ENCODE peak calls at places on chromosomes 16 and 17, in four cellular contexts. A, Y, F and V are unnamed samples.

GRCh38 chr16:19113577-19114358 is at the start of gene ITPRIPL2:
- DNase-seq in A (peak), F (peak), Y (peak), V (peak)

GRCh38 chr17:79078476-79079190 is 4.0 kb downstream of the ENGASE start:
- DNase-seq in Y (no peak), A (no peak), F (no peak), V (no peak)

GRCh38 chr16:23857256-23857891 is 21.6 kb downstream of the PRKCB start:
- DNase-seq in A (no peak), F (no peak), Y (no peak), V (no peak)

GRCh38 chr16:1296688-1297412 is 12.6 kb upstream of the UBE2I start:
- DNase-seq in A (peak), F (peak), Y (no peak), V (peak)

GRCh38 chr17:45299311-45299710 is 17.5 kb downstream of the MAP3K14 start:
- DNase-seq in F (no peak), Y (no peak), A (no peak), V (no peak)

GRCh38 chr17:74297941-74298340 is 23.9 kb downstream of the DNAI2 start:
- DNase-seq in A (no peak), F (no peak), Y (no peak), V (no peak)

GRCh38 chr17:44887971-44888955 is 11.0 kb downstream of the EFTUD2 start:
- DNase-seq in Y (no peak), A (no peak), F (no peak), V (no peak)

GRCh38 chr17:18225562-18226283 is at the start of gene LLGL1:
- DNase-seq in F (no peak), Y (peak), A (no peak), V (peak)

GRCh38 chr16:4298761-4299522 is 16.9 kb upstream of the GLIS2 start:
- DNase-seq in F (no peak), Y (peak), A (peak), V (peak)

GRCh38 chr17:2253768-2254406 is 49.7 kb downstream of the SMG6 start:
- DNase-seq in A (no peak), Y (no peak), F (no peak), V (no peak)

DNA sequence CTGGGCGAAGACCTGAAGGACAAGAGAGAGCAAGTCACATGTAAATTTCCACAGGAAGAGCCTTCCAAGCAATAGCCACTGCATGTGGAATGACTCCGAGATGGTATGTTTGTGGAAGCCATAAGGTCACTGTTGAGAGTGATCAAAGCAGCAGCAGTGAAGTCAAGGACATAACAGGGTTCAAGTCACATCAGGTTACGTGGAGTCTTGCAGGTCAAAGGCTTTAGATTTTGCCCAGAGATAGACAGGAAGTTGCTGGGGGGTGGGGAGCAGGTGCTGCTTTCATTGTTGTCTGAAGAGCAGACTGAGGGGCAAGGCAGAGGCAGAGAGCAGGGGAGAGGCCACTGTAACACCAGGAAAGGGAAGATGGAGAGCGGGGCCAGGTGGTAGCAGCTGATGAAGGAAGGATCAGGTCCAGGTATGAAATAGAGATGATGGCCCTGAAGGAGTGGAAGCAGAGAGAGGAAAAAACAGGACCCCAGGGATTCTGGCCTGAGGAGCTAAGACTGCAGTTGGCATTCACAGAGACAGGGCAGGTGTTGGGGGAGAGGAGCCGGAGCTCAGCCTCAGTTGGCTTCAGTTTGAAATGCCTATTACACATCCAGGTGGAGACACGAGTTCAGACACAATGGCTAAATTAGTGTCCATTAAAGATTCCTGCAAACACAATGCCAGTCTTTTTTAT is 129.3 kb upstream of the AXIN2 start:
- DNase-seq in A (no peak), Y (no peak), F (peak), V (no peak)
- TF ChIP-seq PHF8 in A (no peak), Y (no peak), F (no peak), V (no peak)

DNA sequence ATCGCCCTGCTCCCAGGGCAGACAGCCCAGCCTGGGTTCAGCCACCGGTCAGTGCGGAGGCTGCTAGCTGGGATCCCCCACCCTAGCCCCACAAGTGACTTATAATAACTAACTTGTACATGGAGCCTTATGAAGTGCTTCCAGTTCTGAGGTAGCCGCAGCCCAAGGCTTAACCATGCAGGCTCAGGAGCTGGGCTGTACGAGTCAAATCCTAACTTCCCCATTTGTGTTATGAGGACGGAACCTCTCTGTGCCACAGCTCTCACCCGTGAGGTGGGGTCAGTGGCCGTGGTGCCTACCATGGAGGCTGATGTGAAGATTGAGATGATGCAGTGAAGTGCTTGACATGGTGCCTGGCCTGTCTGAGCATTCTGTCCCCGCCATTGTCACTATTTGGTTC is 27.8 kb upstream of the GOSR2 start:
- DNase-seq in A (no peak), F (no peak), Y (no peak), V (no peak)
- TF ChIP-seq PHF8 in A (no peak), F (no peak), Y (no peak), V (no peak)

GRCh38 chr17:43875476-43876147 is 28.6 kb downstream of the CD300LG start:
- DNase-seq in Y (no peak), A (no peak), F (no peak), V (no peak)
- TF ChIP-seq PHF8 in Y (no peak), A (no peak), F (no peak), V (no peak)

DNA sequence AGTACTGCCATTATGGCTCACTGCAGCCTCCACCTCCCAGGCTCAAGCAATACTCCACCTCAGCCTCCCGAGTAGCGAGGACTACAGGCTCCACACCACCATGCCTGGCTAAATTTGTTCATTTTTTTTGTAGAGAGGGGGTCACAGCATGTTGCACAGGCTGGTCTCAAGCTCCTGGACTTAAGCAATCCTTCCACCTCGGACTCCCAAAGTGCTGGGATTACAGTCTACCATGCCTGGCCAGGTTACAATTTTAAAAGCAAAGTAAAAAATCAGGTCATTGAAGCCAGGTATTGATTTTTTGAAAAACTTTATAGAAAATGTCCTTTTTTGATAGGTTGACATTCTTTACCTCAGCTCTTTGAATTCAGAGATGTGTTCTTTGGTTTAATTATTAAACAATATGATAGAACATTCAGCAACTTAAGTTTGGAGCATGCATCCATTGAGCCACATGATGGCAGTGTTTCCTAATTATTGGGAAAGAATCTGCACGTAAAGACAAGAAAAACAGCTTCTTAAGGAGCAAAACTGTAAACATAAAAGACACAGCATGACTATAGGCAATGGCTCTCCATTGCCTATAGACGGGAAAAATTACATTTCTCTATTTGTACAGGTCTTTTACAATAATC is 1.7 kb upstream of the SLC16A11 start:
- DNase-seq in A (peak), F (peak), Y (no peak), V (no peak)
- TF ChIP-seq PHF8 in A (no peak), F (no peak), Y (no peak), V (no peak)

GRCh38 chr16:67873435-67874146 is 739 bp downstream of the EDC4 start:
- DNase-seq in F (no peak), Y (no peak), A (no peak), V (no peak)
- TF ChIP-seq PHF8 in F (no peak), Y (no peak), A (peak), V (no peak)

GRCh38 chr16:55045329-55046145 is 114.9 kb downstream of the IRX5 start:
- DNase-seq in A (no peak), F (no peak), Y (no peak), V (no peak)
- TF ChIP-seq PHF8 in A (no peak), F (no peak), Y (no peak), V (no peak)